ENCODE peak calls at places on chromosomes 13 and 19, in seven cellular contexts. A is COR-L47, K is RPMI7951, H is DND-41, C is neuronal stem cell, O is NCI-H2107, B is T-helper 1 cell. L is an unnamed sample.

GRCh38 chr19:46065486-46065885 is 24.7 kb upstream of the IGFL4 start:
- DNase-seq in A (no peak), K (peak), H (no peak), C (no peak), O (no peak), B (no peak), L (no peak)

GRCh38 chr13:100694722-100695644 is 20.4 kb upstream of the TMTC4 start:
- DNase-seq in A (no peak), K (peak), H (no peak), C (peak), O (no peak), B (no peak), L (no peak)

GRCh38 chr19:31350033-31350692 is 927 bp upstream of the TSHZ3 start:
- DNase-seq in A (no peak), K (peak), H (peak), C (no peak), O (no peak), B (no peak), L (no peak)

GRCh38 chr13:36789061-36789460 is 30.0 kb upstream of the RFXAP start:
- DNase-seq in A (no peak), K (no peak), H (no peak), C (no peak), O (no peak), B (no peak), L (no peak)

GRCh38 chr19:41411094-41411493 is 13.5 kb downstream of the BCKDHA start:
- DNase-seq in A (no peak), K (no peak), H (no peak), C (no peak), O (no peak), B (no peak), L (no peak)

GRCh38 chr13:44407891-44408290 is 34.3 kb downstream of the SERP2 start:
- DNase-seq in A (no peak), K (no peak), H (no peak), C (no peak), O (no peak), B (no peak), L (no peak)

GRCh38 chr13:113907637-113908617 is 44.1 kb upstream of the GAS6 start:
- DNase-seq in A (peak), K (peak), H (no peak), C (no peak), O (peak), B (no peak), L (no peak)

GRCh38 chr19:55546822-55547614 is 1.7 kb upstream of the SBK3 start:
- DNase-seq in A (no peak), K (peak), H (no peak), C (no peak), O (no peak), B (no peak), L (no peak)

GRCh38 chr19:49194408-49194807 is 36.8 kb downstream of the TRPM4 start:
- DNase-seq in A (no peak), K (no peak), H (no peak), C (no peak), O (no peak), B (no peak), L (no peak)

GRCh38 chr13:66665991-66666390 is 564.1 kb downstream of the PCDH9 start:
- DNase-seq in A (peak), K (no peak), H (no peak), C (peak), O (peak), B (no peak), L (no peak)

GRCh38 chr13:63938851-63939250 is 2523.2 kb upstream of the PCDH20 start:
- DNase-seq in A (no peak), K (peak), H (no peak), C (no peak), O (no peak), B (no peak), L (no peak)

GRCh38 chr13:56622840-56623239 is 517.9 kb upstream of the PRR20A start:
- DNase-seq in A (no peak), K (no peak), H (no peak), C (no peak), O (no peak), B (no peak), L (no peak)

GRCh38 chr13:24734951-24735350 is 29.0 kb upstream of the RNF17 start:
- DNase-seq in A (no peak), K (no peak), H (no peak), C (no peak), O (no peak), B (no peak), L (no peak)

GRCh38 chr19:1016647-1017114 is 4.2 kb downstream of the TMEM259 start:
- DNase-seq in A (no peak), K (peak), H (no peak), C (no peak), O (no peak), B (no peak), L (no peak)

GRCh38 chr13:44403720-44404063 is 30.1 kb downstream of the SERP2 start:
- DNase-seq in A (no peak), K (peak), H (no peak), C (no peak), O (no peak), B (no peak), L (no peak)

GRCh38 chr13:46622918-46623256 is 69.9 kb downstream of the LRCH1 start:
- DNase-seq in A (peak), K (peak), H (no peak), C (no peak), O (no peak), B (no peak), L (peak)

GRCh38 chr19:47679922-47680857 is 33.0 kb upstream of the EHD2 start:
- DNase-seq in A (no peak), K (no peak), H (no peak), C (no peak), O (no peak), B (no peak), L (no peak)

GRCh38 chr19:38740252-38740592 is 4.1 kb downstream of the CAPN12 start:
- DNase-seq in A (no peak), K (no peak), H (no peak), C (no peak), O (no peak), B (no peak), L (no peak)

GRCh38 chr13:75830842-75831241 is 194.7 kb downstream of the LMO7 start:
- DNase-seq in A (no peak), K (peak), H (no peak), C (no peak), O (no peak), B (no peak), L (no peak)

GRCh38 chr19:12868540-12869112 is 12.6 kb downstream of the DNASE2 start:
- DNase-seq in A (no peak), K (peak), H (peak), C (no peak), O (no peak), B (no peak), L (no peak)

GRCh38 chr13:36453518-36453917 is 21.2 kb downstream of the CCNA1 start:
- DNase-seq in A (no peak), K (peak), H (no peak), C (no peak), O (no peak), B (no peak), L (no peak)

L was measured in NCI-H1436.